ENCODE peak calls at places on chromosomes 2 and 18, in six cellular contexts. Z is mucosa of descending colon, K is kidney, J is GM23248, W is trophoblast cell, B is spleen. T is an unnamed sample.

GRCh38 chr2:222837643-222838056 is 23.2 kb upstream of the ACSL3 start:
- DNase-seq in J (peak; percentile 59), K (no peak), W (peak; percentile 93), B (no peak), Z (no peak), T (no peak)

GRCh38 chr2:213086566-213086965 is 64.8 kb downstream of the IKZF2 start:
- DNase-seq in J (peak; percentile 8), K (no peak), B (no peak), Z (no peak), W (peak; percentile 34), T (no peak)

GRCh38 chr18:41073372-41073954 is 881.6 kb upstream of the PIK3C3 start:
- DNase-seq in B (no peak), J (peak; percentile 54), Z (no peak), W (peak; percentile 62), K (no peak), T (no peak)

GRCh38 chr2:188884552-188884951 is 89.6 kb upstream of the COL3A1 start:
- DNase-seq in W (no peak), K (no peak), J (peak; percentile 65), B (no peak), Z (no peak), T (no peak)

GRCh38 chr2:30482025-30482424 is 35.0 kb downstream of the LCLAT1 start:
- DNase-seq in Z (no peak), B (no peak), W (no peak), K (no peak), J (no peak), T (no peak)

GRCh38 chr2:141331127-141331526 is 799.7 kb downstream of the LRP1B start:
- DNase-seq in Z (no peak), K (no peak), J (peak; percentile 78), W (peak; percentile 3), B (no peak), T (no peak)

GRCh38 chr18:23166863-23167531 is 31.7 kb downstream of the CABLES1 start:
- DNase-seq in J (peak; percentile 10), Z (no peak), K (no peak), B (peak; percentile 8), W (no peak), T (no peak)

GRCh38 chr2:147715807-147716206 is 129.0 kb upstream of the ACVR2A start:
- DNase-seq in K (no peak), B (no peak), Z (no peak), W (no peak), J (peak; percentile 20), T (no peak)

GRCh38 chr2:171225302-171225980 is 64.7 kb upstream of the TLK1 start:
- DNase-seq in J (peak; percentile 95), B (no peak), Z (no peak), K (no peak), W (peak; percentile 93), T (no peak)

GRCh38 chr2:176079851-176080539 is 3.8 kb downstream of the EVX2 start:
- DNase-seq in Z (peak; percentile 44), K (peak; percentile 68), J (peak; percentile 91), W (peak; percentile 63), B (no peak), T (peak; percentile 47)

GRCh38 chr2:157874997-157875719 is 972 bp downstream of the ACVR1 start:
- DNase-seq in K (peak; percentile 78), W (peak; percentile 34), J (peak; percentile 93), B (peak; percentile 80), Z (peak; percentile 56), T (peak; percentile 51)

GRCh38 chr2:192566863-192567262 is 372.1 kb upstream of the TMEFF2 start:
- DNase-seq in W (no peak), Z (no peak), B (no peak), J (no peak), K (no peak), T (no peak)

GRCh38 chr2:10757814-10758286 is 36.4 kb downstream of the ATP6V1C2 start:
- DNase-seq in W (no peak), J (no peak), Z (no peak), K (peak; percentile 25), B (peak; percentile 23), T (no peak)

GRCh38 chr2:85134255-85135065 is 1.3 kb downstream of the TCF7L1 start:
- DNase-seq in B (peak; percentile 71), K (peak; percentile 81), J (peak; percentile 68), W (peak; percentile 59), Z (no peak), T (peak; percentile 39)

GRCh38 chr2:24768013-24768412 is 25.2 kb downstream of the PTRHD1 start:
- DNase-seq in B (no peak), Z (no peak), K (no peak), W (no peak), J (no peak), T (no peak)

GRCh38 chr2:190466819-190467444 is 58.8 kb downstream of the MFSD6 start:
- DNase-seq in K (no peak), W (peak; percentile 23), B (no peak), Z (no peak), J (peak; percentile 30), T (no peak)

GRCh38 chr2:163405298-163405697 is 330.5 kb downstream of the FIGN start:
- DNase-seq in W (no peak), J (no peak), B (no peak), K (no peak), Z (no peak), T (no peak)

GRCh38 chr18:22113144-22113813 is 56.1 kb upstream of the GATA6 start:
- DNase-seq in J (no peak), W (no peak), B (peak; percentile 84), K (peak; percentile 69), Z (peak; percentile 73), T (peak; percentile 68)

GRCh38 chr2:62203459-62203858 is 7.5 kb downstream of the B3GNT2 start:
- DNase-seq in W (no peak), Z (no peak), J (no peak), B (no peak), K (no peak), T (no peak)

GRCh38 chr2:19717446-19717845 is 184.3 kb downstream of the TTC32 start:
- DNase-seq in J (no peak), W (no peak), K (no peak), B (no peak), Z (no peak), T (no peak)

GRCh38 chr2:172065086-172065485 is 20.2 kb upstream of the DLX1 start:
- DNase-seq in W (peak; percentile 83), B (no peak), J (peak; percentile 17), K (no peak), Z (no peak), T (no peak)

GRCh38 chr2:63865159-63865799 is 23.6 kb downstream of the UGP2 start:
- DNase-seq in J (peak; percentile 57), Z (no peak), W (peak; percentile 84), B (no peak), K (no peak), T (no peak)

GRCh38 chr18:45044787-45045186 is 364.1 kb downstream of the SETBP1 start:
- DNase-seq in W (no peak), J (no peak), K (no peak), B (no peak), Z (peak; percentile 39), T (no peak)
- H3K4me3 ChIP-seq in W (no peak overlapping the region), J (no peak overlapping the region), K (no peak overlapping the region), B (no peak overlapping the region), Z (no peak overlapping the region), T (no peak overlapping the region)

GRCh38 chr2:124559236-124559635 is 534.1 kb downstream of the CNTNAP5 start:
- DNase-seq in K (no peak), Z (no peak), B (no peak), W (no peak), J (no peak), T (no peak)

GRCh38 chr2:124563415-124563814 is 538.3 kb downstream of the CNTNAP5 start:
- DNase-seq in B (no peak), W (no peak), K (no peak), J (no peak), Z (no peak), T (no peak)

GRCh38 chr2:124558277-124558676 is 533.2 kb downstream of the CNTNAP5 start:
- DNase-seq in W (no peak), K (no peak), J (no peak), B (no peak), Z (no peak), T (no peak)

GRCh38 chr2:124561486-124561885 is 536.4 kb downstream of the CNTNAP5 start:
- DNase-seq in W (no peak), J (no peak), K (no peak), B (no peak), Z (no peak), T (no peak)

DNA sequence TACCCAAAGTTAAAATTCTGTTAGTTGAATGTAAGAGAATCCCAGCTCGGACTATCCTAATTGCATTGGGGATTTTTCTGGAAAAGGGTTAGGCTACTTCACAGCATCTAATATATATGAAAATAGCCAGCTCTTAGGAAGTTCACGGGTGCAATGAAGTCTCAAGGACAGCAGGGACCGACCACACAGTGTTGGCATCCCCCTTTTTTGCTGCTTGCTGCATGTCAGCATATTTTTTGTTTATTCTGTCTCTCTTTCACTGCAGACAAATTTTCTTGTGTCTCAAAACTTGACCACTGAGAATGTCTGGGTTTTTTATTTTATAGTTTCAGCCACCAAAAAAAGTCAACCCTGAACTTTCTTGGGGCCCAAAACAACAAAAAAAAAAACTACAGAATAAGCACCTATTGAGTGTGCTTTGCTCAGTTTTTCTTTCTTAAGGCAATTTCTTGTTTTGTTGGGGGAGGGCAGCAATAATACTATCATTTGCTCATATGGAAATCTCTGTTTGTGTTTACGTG is 535.6 kb downstream of the CNTNAP5 start:
- DNase-seq in Z (no peak), W (no peak), J (no peak), K (no peak), B (no peak), T (no peak)
- H3K4me1 ChIP-seq in Z (no peaks in the 10 kb centered on the region), W (no peaks in the 10 kb centered on the region), J (no peaks in the 10 kb centered on the region), K (no peaks in the 10 kb centered on the region), B (no peaks in the 10 kb centered on the region), T (no peaks in the 10 kb centered on the region)

DNA sequence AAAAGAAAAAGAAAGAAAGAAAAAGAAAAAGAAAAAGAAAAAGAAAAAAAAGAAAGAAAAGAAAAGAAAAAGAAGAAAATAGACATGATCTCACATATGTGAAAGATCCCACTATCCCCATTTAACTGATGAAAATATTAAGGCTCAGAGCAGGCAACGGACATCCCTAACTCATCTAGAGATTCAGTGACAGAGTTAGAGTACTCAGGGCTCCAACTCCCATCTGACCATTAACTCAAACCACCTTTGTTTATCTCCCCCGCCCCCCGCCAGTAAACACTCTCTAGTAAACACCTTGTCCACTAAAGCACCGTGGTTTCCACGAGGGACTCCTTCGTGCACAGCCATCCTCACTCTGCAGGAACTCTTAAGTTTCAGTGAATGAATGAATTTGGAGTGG is 142.9 kb downstream of the TGIF1 start:
- DNase-seq in Z (no peak), B (no peak), W (peak; percentile 23), J (no peak), K (no peak), T (no peak)
- H3K4me3 ChIP-seq in Z (no peak overlapping the region), B (no peak overlapping the region), W (no peak overlapping the region), J (peak overlapping the region; percentile 86), K (no peak overlapping the region), T (no peak overlapping the region)

DNA sequence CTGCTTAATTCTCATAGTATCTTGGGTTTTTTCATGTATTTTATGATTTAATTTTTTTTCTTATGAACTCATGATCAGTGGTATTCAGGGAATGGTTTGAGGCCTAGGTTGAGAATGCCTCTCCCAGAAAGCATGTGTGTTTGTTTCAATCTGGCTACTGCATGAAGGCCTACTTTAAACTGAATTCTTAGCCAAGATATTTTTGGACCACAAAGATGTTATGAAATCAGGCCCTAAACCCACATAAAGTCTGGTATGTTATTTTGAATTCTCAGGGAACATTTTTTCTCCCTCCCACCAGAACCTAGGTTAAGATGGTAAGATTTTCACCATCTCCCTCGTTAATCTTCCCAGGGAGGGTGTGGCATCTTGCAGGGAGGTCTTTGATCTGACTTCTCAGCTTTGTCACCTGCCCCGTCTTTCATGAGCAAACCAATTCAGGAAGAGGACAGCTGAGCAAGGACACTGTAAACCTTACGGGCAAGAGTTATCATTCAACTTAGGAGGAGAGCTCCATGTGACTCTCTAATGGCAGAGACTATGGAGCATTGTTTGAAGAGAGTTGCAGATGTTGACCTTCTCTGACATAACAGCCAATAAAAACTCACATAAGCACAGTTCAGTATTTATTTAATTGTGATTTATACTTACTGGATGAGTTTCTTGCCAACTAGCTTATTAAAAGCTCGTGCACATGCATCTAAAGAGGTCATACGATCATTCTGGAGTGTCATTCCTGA is 21.3 kb upstream of the ACKR3 start:
- DNase-seq in J (peak; percentile 52), B (no peak), W (peak; percentile 27), K (no peak), Z (no peak), T (no peak)
- H3K4me1 ChIP-seq in J (no peaks in the 10 kb centered on the region), B (peaks cover 66% of the 10 kb centered on the region), W (no peaks in the 10 kb centered on the region), K (no peaks in the 10 kb centered on the region), Z (no peaks in the 10 kb centered on the region), T (no peaks in the 10 kb centered on the region)